ENCODE peak calls at places on chromosomes 13 and 19, in five cellular contexts. R is HepG2, N is IMR-90, A is breast epithelium, E is heart left ventricle. D is an unnamed sample.

GRCh38 chr13:97307882-97308624 is 85.9 kb downstream of the MBNL2 start:
- DNase-seq in A (no peak), E (peak; percentile 51), R (peak; percentile 81), N (peak; percentile 68), D (peak; percentile 26)

GRCh38 chr19:6654347-6655310 is 15.3 kb downstream of the TNFSF14 start:
- DNase-seq in R (no peak), A (no peak), E (no peak), N (no peak), D (no peak)

GRCh38 chr13:20331949-20332348 is 99.8 kb upstream of the GJB6 start:
- DNase-seq in R (no peak), E (no peak), N (no peak), A (no peak), D (no peak)

GRCh38 chr13:76067850-76068249 is 431.7 kb downstream of the LMO7 start:
- DNase-seq in N (no peak), E (no peak), A (no peak), R (no peak), D (no peak)

GRCh38 chr13:100946588-100946987 is 272.0 kb upstream of the TMTC4 start:
- DNase-seq in E (no peak), N (no peak), A (no peak), R (no peak), D (no peak)

GRCh38 chr19:6772866-6773322 is 386 bp downstream of the VAV1 start:
- DNase-seq in E (no peak), N (no peak), A (no peak), R (no peak), D (no peak)

GRCh38 chr13:65965496-65965895 is 1264.6 kb downstream of the PCDH9 start:
- DNase-seq in R (no peak), E (no peak), A (no peak), N (peak; percentile 20), D (no peak)

GRCh38 chr13:113845723-113846638 is 17.9 kb downstream of the GAS6 start:
- DNase-seq in R (no peak), A (peak; percentile 43), N (no peak), E (no peak), D (no peak)

GRCh38 chr13:23979361-23980159 is 82.3 kb upstream of the C1QTNF9B start:
- DNase-seq in E (peak; percentile 88), A (peak; percentile 70), N (peak; percentile 82), R (peak; percentile 6), D (peak; percentile 58)

GRCh38 chr13:53782400-53783030 is 753.9 kb downstream of the OLFM4 start:
- DNase-seq in R (peak; percentile 33), A (no peak), E (no peak), N (peak; percentile 17), D (peak; percentile 6)

GRCh38 chr19:32875428-32875827 is 5.9 kb upstream of the SLC7A9 start:
- DNase-seq in E (no peak), R (no peak), A (no peak), N (no peak), D (no peak)

GRCh38 chr13:32472194-32472621 is 44.3 kb upstream of the N4BP2L1 start:
- DNase-seq in E (no peak), N (no peak), A (no peak), R (no peak), D (no peak)

GRCh38 chr13:114002009-114002544 is 28.2 kb upstream of the C13orf46 start:
- DNase-seq in E (peak; percentile 25), A (no peak), N (no peak), R (no peak), D (no peak)

GRCh38 chr19:48342841-48343540 is 17.6 kb downstream of the EMP3 start:
- DNase-seq in N (peak; percentile 38), R (no peak), A (no peak), E (no peak), D (no peak)

GRCh38 chr13:110113284-110113764 is 193.6 kb downstream of the COL4A1 start:
- DNase-seq in A (no peak), N (peak; percentile 80), R (no peak), E (no peak), D (peak; percentile 100)

GRCh38 chr19:27997069-27997468 is 1215.9 kb downstream of the UQCRFS1 start:
- DNase-seq in N (no peak), R (no peak), A (no peak), E (no peak), D (no peak)

GRCh38 chr19:55432355-55432959 is 10.6 kb downstream of the SHISA7 start:
- DNase-seq in E (no peak), N (no peak), A (no peak), R (no peak), D (no peak)

GRCh38 chr19:2477141-2477710 is 1.3 kb downstream of the GADD45B start:
- DNase-seq in N (peak; percentile 34), A (peak; percentile 64), R (no peak), E (peak; percentile 68), D (no peak)

GRCh38 chr13:45916859-45917418 is 65.4 kb upstream of the SIAH3 start:
- DNase-seq in E (no peak), A (no peak), N (no peak), R (no peak), D (no peak)

GRCh38 chr19:15631817-15632216 is 8.9 kb upstream of the CYP4F3 start:
- DNase-seq in E (no peak), A (no peak), N (no peak), R (peak; percentile 27), D (no peak)

GRCh38 chr19:17538684-17539287 is 16.7 kb upstream of the COLGALT1 start:
- DNase-seq in A (no peak), N (no peak), R (no peak), E (no peak), D (no peak)

GRCh38 chr13:71789952-71790351 is 77.1 kb downstream of the DACH1 start:
- DNase-seq in E (no peak), R (no peak), N (no peak), A (no peak), D (no peak)

GRCh38 chr13:27928805-27929753 is 9.3 kb downstream of the PDX1 start:
- DNase-seq in N (no peak), A (no peak), E (no peak), R (no peak), D (no peak)

GRCh38 chr13:108037348-108037747 is 178.0 kb downstream of the LIG4 start:
- DNase-seq in R (no peak), A (no peak), N (no peak), E (no peak), D (no peak)

GRCh38 chr19:43527860-43528622 is 1.0 kb upstream of the ETHE1 start:
- DNase-seq in E (peak; percentile 37), R (no peak), N (no peak), A (no peak), D (no peak)

GRCh38 chr13:57114945-57115344 is 25.8 kb upstream of the PRR20A start:
- DNase-seq in N (no peak), A (no peak), E (no peak), R (no peak), D (no peak)

GRCh38 chr13:31749929-31750328 is 10.6 kb downstream of the RXFP2 start:
- DNase-seq in E (no peak), R (no peak), N (peak; percentile 94), A (no peak), D (no peak)

GRCh38 chr13:46313441-46314257 is 73.4 kb downstream of the RUBCNL start:
- DNase-seq in R (no peak), A (no peak), E (no peak), N (no peak), D (no peak)

GRCh38 chr13:102405499-102406079 is 3.7 kb upstream of the FGF14 start:
- DNase-seq in A (no peak), R (no peak), E (no peak), N (peak; percentile 12), D (no peak)

GRCh38 chr13:31756346-31756745 is 17.0 kb downstream of the RXFP2 start:
- DNase-seq in N (peak; percentile 94), E (no peak), A (no peak), R (no peak), D (peak; percentile 23)

GRCh38 chr13:73833331-73834070 is 300.7 kb downstream of the KLF12 start:
- DNase-seq in E (no peak), A (no peak), N (peak; percentile 65), R (no peak), D (no peak)

GRCh38 chr19:54208784-54209057 is 8.1 kb downstream of the RPS9 start:
- DNase-seq in A (no peak), R (no peak), N (no peak), E (no peak), D (no peak)

GRCh38 chr19:1884719-1885334 is 469 bp downstream of the ABHD17A start:
- DNase-seq in A (no peak), E (no peak), N (no peak), R (no peak), D (no peak)

GRCh38 chr13:100301418-100301817 is 212.5 kb downstream of the PCCA start:
- DNase-seq in A (no peak), R (no peak), E (no peak), N (no peak), D (no peak)

GRCh38 chr19:16263115-16263839 is 61.3 kb upstream of the KLF2 start:
- DNase-seq in N (no peak), A (no peak), R (no peak), E (no peak), D (no peak)

GRCh38 chr13:49938274-49938673 is 2.1 kb upstream of the SPRYD7 start:
- DNase-seq in R (peak; percentile 24), N (no peak), E (no peak), A (no peak), D (no peak)

GRCh38 chr13:49936943-49937273 is 768 bp upstream of the SPRYD7 start:
- DNase-seq in N (no peak), E (no peak), A (no peak), R (no peak), D (no peak)

GRCh38 chr13:49935171-49936084 is 712 bp downstream of the SPRYD7 start:
- DNase-seq in E (peak; percentile 44), A (peak; percentile 51), N (peak; percentile 50), R (peak; percentile 17), D (peak; percentile 31)

GRCh38 chr13:49938921-49939320 is 2.8 kb upstream of the SPRYD7 start:
- DNase-seq in N (no peak), R (peak; percentile 22), E (no peak), A (no peak), D (no peak)

GRCh38 chr13:49936085-49936942 is at the start of gene SPRYD7:
- DNase-seq in N (peak; percentile 97), A (peak; percentile 96), E (peak; percentile 98), R (peak; percentile 95), D (peak; percentile 73)
- TF ChIP-seq POLR2A in N (peak; percentile 61), A (peak; percentile 6), E (peak; percentile 7), R (peak; percentile 49), D (peak; percentile 68)

GRCh38 chr13:40982772-40983171 is 36.3 kb downstream of the ELF1 start:
- DNase-seq in E (peak; percentile 36), N (peak; percentile 52), A (no peak), R (no peak), D (no peak)
- TF ChIP-seq POLR2A in E (no peak), N (no peak), A (no peak), R (no peak), D (no peak)

DNA sequence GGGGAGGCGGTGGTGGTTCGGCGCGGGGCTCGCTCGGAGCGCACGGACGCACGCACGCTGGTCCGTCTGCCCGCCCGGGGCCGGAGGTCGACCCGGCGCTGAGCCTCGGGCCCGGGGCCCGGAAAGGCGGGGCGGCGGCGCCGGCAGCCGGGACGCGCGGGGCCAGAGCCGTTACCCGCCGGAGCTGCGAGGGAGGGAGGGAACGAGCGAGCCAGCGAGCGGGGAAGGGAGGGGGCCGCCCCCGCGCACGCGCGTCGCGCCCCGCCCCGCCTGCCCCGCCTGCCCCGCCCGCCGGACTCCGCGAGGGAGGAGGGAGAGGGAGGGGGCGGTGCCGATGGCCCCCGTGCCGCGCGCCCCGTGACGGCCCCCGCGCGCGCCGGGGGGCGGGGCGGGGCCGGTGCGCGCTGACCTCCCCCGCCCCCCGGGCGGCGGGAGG is 15.0 kb downstream of the CIC start:
- DNase-seq in R (no peak), E (peak; percentile 89), A (peak; percentile 80), N (peak; percentile 71), D (peak; percentile 93)
- TF ChIP-seq POLR2A in R (no peak), E (no peak), A (no peak), N (peak; percentile 65), D (peak; percentile 34)

GRCh38 chr19:52962394-52963228 is at the start of gene ZNF816:
- DNase-seq in A (peak; percentile 99), E (peak; percentile 98), R (peak; percentile 88), N (peak; percentile 88), D (peak; percentile 98)
- TF ChIP-seq POLR2A in A (no peak), E (no peak), R (peak; percentile 70), N (peak; percentile 43), D (peak; percentile 88)

D was measured in H54.